ENCODE peak calls at places on chromosome 18, in four cellular contexts. One of them, this sample, is unnamed.

GRCh38 chr18:12679183-12679786 is 21.4 kb upstream of the SPIRE1 start:
- DNase-seq in activated CD8-positive, alpha-beta memory T cell treated with anti-CD3 and anti-CD28 coated beads for 48 hours: no peak
- DNase-seq in sigmoid colon: peak
- DNase-seq in stromal cell of bone marrow: peak
- DNase-seq in this sample: no peak

GRCh38 chr18:56327171-56327885 is 311.1 kb downstream of the TXNL1 start:
- DNase-seq in stromal cell of bone marrow: peak
- DNase-seq in activated CD8-positive, alpha-beta memory T cell treated with anti-CD3 and anti-CD28 coated beads for 48 hours: no peak
- DNase-seq in sigmoid colon: no peak
- DNase-seq in this sample: no peak

GRCh38 chr18:55115606-55116005 is 156.3 kb upstream of the CCDC68 start:
- DNase-seq in sigmoid colon: no peak
- DNase-seq in activated CD8-positive, alpha-beta memory T cell treated with anti-CD3 and anti-CD28 coated beads for 48 hours: no peak
- DNase-seq in stromal cell of bone marrow: no peak
- DNase-seq in this sample: no peak

GRCh38 chr18:77300579-77300978 is 50.9 kb downstream of the GALR1 start:
- DNase-seq in stromal cell of bone marrow: no peak
- DNase-seq in activated CD8-positive, alpha-beta memory T cell treated with anti-CD3 and anti-CD28 coated beads for 48 hours: no peak
- DNase-seq in sigmoid colon: no peak
- DNase-seq in this sample: no peak

GRCh38 chr18:8177330-8178016 is 431.8 kb upstream of the RAB12 start:
- DNase-seq in sigmoid colon: no peak
- DNase-seq in activated CD8-positive, alpha-beta memory T cell treated with anti-CD3 and anti-CD28 coated beads for 48 hours: no peak
- DNase-seq in stromal cell of bone marrow: no peak
- DNase-seq in this sample: no peak

GRCh38 chr18:24270937-24271380 is 126.7 kb downstream of the OSBPL1A start:
- DNase-seq in sigmoid colon: no peak
- DNase-seq in activated CD8-positive, alpha-beta memory T cell treated with anti-CD3 and anti-CD28 coated beads for 48 hours: no peak
- DNase-seq in stromal cell of bone marrow: peak
- DNase-seq in this sample: no peak

GRCh38 chr18:26574958-26575864 is 26.9 kb upstream of the KCTD1 start:
- DNase-seq in sigmoid colon: peak
- DNase-seq in stromal cell of bone marrow: peak
- DNase-seq in activated CD8-positive, alpha-beta memory T cell treated with anti-CD3 and anti-CD28 coated beads for 48 hours: no peak
- DNase-seq in this sample: no peak

GRCh38 chr18:45447364-45448265 is 167.7 kb upstream of the SLC14A2 start:
- DNase-seq in activated CD8-positive, alpha-beta memory T cell treated with anti-CD3 and anti-CD28 coated beads for 48 hours: no peak
- DNase-seq in sigmoid colon: no peak
- DNase-seq in stromal cell of bone marrow: no peak
- DNase-seq in this sample: no peak

GRCh38 chr18:3794537-3795348 is 344.8 kb downstream of the TGIF1 start:
- DNase-seq in activated CD8-positive, alpha-beta memory T cell treated with anti-CD3 and anti-CD28 coated beads for 48 hours: no peak
- DNase-seq in stromal cell of bone marrow: no peak
- DNase-seq in sigmoid colon: no peak
- DNase-seq in this sample: no peak

GRCh38 chr18:21404426-21404825 is 162.4 kb downstream of the GREB1L start:
- DNase-seq in activated CD8-positive, alpha-beta memory T cell treated with anti-CD3 and anti-CD28 coated beads for 48 hours: no peak
- DNase-seq in sigmoid colon: no peak
- DNase-seq in stromal cell of bone marrow: no peak
- DNase-seq in this sample: no peak

GRCh38 chr18:25727281-25727680 is 363.1 kb downstream of the SS18 start:
- DNase-seq in sigmoid colon: no peak
- DNase-seq in stromal cell of bone marrow: no peak
- DNase-seq in activated CD8-positive, alpha-beta memory T cell treated with anti-CD3 and anti-CD28 coated beads for 48 hours: no peak
- DNase-seq in this sample: no peak

GRCh38 chr18:28511421-28511821 is 334.5 kb upstream of the CDH2 start:
- DNase-seq in stromal cell of bone marrow: no peak
- DNase-seq in activated CD8-positive, alpha-beta memory T cell treated with anti-CD3 and anti-CD28 coated beads for 48 hours: no peak
- DNase-seq in sigmoid colon: no peak
- DNase-seq in this sample: no peak

GRCh38 chr18:31098878-31099277 is 3.3 kb downstream of the DSC2 start:
- DNase-seq in activated CD8-positive, alpha-beta memory T cell treated with anti-CD3 and anti-CD28 coated beads for 48 hours: no peak
- DNase-seq in stromal cell of bone marrow: no peak
- DNase-seq in sigmoid colon: no peak
- DNase-seq in this sample: no peak

GRCh38 chr18:48944634-48945033 is 6.1 kb downstream of the SMAD7 start:
- DNase-seq in activated CD8-positive, alpha-beta memory T cell treated with anti-CD3 and anti-CD28 coated beads for 48 hours: no peak
- DNase-seq in sigmoid colon: no peak
- DNase-seq in stromal cell of bone marrow: no peak
- DNase-seq in this sample: no peak

GRCh38 chr18:1559563-1559962 is 654.9 kb downstream of the ADCYAP1 start:
- DNase-seq in sigmoid colon: no peak
- DNase-seq in stromal cell of bone marrow: no peak
- DNase-seq in activated CD8-positive, alpha-beta memory T cell treated with anti-CD3 and anti-CD28 coated beads for 48 hours: no peak
- DNase-seq in this sample: no peak

GRCh38 chr18:34802938-34803337 is 92.8 kb downstream of the DTNA start:
- DNase-seq in activated CD8-positive, alpha-beta memory T cell treated with anti-CD3 and anti-CD28 coated beads for 48 hours: no peak
- DNase-seq in sigmoid colon: no peak
- DNase-seq in stromal cell of bone marrow: peak
- DNase-seq in this sample: no peak

GRCh38 chr18:48810805-48811204 is 140.0 kb downstream of the SMAD7 start:
- DNase-seq in sigmoid colon: no peak
- DNase-seq in activated CD8-positive, alpha-beta memory T cell treated with anti-CD3 and anti-CD28 coated beads for 48 hours: no peak
- DNase-seq in stromal cell of bone marrow: no peak
- DNase-seq in this sample: no peak

GRCh38 chr18:62436636-62437519 is 85.9 kb upstream of the ZCCHC2 start:
- DNase-seq in activated CD8-positive, alpha-beta memory T cell treated with anti-CD3 and anti-CD28 coated beads for 48 hours: no peak
- DNase-seq in stromal cell of bone marrow: peak
- DNase-seq in sigmoid colon: peak
- DNase-seq in this sample: no peak

GRCh38 chr18:44826418-44827259 is 146.0 kb downstream of the SETBP1 start:
- DNase-seq in stromal cell of bone marrow: peak
- DNase-seq in activated CD8-positive, alpha-beta memory T cell treated with anti-CD3 and anti-CD28 coated beads for 48 hours: no peak
- DNase-seq in sigmoid colon: peak
- DNase-seq in this sample: no peak

This sample was measured in stimulated activated CD8-positive, alpha-beta memory T cell treated with anti-CD3 and anti-CD28 coated beads, Interleukin-15, amount 100 ng/mL, for 48 hours.